ENCODE peak calls at places on chromosomes 7 and 10, in eight cellular contexts. F is iPS DF 6.9; G is body of pancreas; O is right lobe of liver; C is adrenal gland; L is CD8-positive, alpha-beta memory T cell; H is stomach; U is A549. I is an unnamed sample. For H3K9me3, the result is how much of the 10 kb centered on the place peaks cover.

GRCh38 chr10:5557040-5557721 is 32.4 kb downstream of the CALML3 start:
- DNase-seq in H (peak), U (no peak), C (no peak), F (no peak), G (peak), O (no peak), L (no peak), I (peak)

GRCh38 chr7:106870983-106871410 is 5.9 kb downstream of the PIK3CG start:
- DNase-seq in H (no peak), F (no peak), G (no peak), L (no peak), U (no peak), C (no peak), O (no peak), I (no peak)

GRCh38 chr10:72626444-72626754 is 520 bp upstream of the MICU1 start:
- DNase-seq in H (no peak), C (no peak), O (no peak), G (no peak), F (no peak), U (no peak), L (no peak), I (no peak)

GRCh38 chr10:35574924-35575352 is 30.2 kb upstream of the GJD4 start:
- DNase-seq in H (no peak), F (no peak), G (no peak), U (no peak), O (no peak), L (no peak), C (no peak), I (no peak)

GRCh38 chr7:98685541-98685940 is 68.5 kb downstream of the NPTX2 start:
- DNase-seq in U (no peak), H (no peak), G (no peak), L (no peak), F (no peak), O (no peak), C (no peak), I (no peak)

GRCh38 chr10:127850944-127851343 is 41.8 kb downstream of the CLRN3 start:
- DNase-seq in U (no peak), C (no peak), H (no peak), O (no peak), F (no peak), L (no peak), G (no peak), I (no peak)

GRCh38 chr7:110573862-110574528 is 516.9 kb upstream of the LRRN3 start:
- DNase-seq in O (no peak), L (no peak), F (no peak), C (peak), U (peak), H (no peak), G (no peak), I (no peak)

GRCh38 chr10:13961096-13961495 is 369.6 kb downstream of the FRMD4A start:
- DNase-seq in H (no peak), O (no peak), U (no peak), C (no peak), F (no peak), G (no peak), L (no peak), I (no peak)

GRCh38 chr10:82888809-82889455 is 1013.9 kb downstream of the NRG3 start:
- DNase-seq in G (no peak), L (no peak), C (no peak), F (peak), H (no peak), U (no peak), O (no peak), I (no peak)

GRCh38 chr7:127504715-127505114 is 80.7 kb downstream of the GCC1 start:
- DNase-seq in H (no peak), G (peak), L (no peak), O (no peak), F (peak), C (peak), U (no peak), I (no peak)

GRCh38 chr7:92785923-92786322 is 50.5 kb downstream of the CDK6 start:
- DNase-seq in G (no peak), C (peak), L (no peak), O (no peak), H (no peak), F (no peak), U (no peak), I (no peak)

GRCh38 chr10:71467161-71467560 is 70.4 kb downstream of the CDH23 start:
- DNase-seq in H (no peak), U (no peak), C (no peak), F (no peak), L (no peak), O (no peak), G (no peak), I (no peak)

GRCh38 chr10:113690749-113691148 is 11.0 kb downstream of the CASP7 start:
- DNase-seq in U (no peak), H (no peak), L (no peak), G (no peak), F (no peak), C (no peak), O (no peak), I (no peak)

GRCh38 chr10:113691381-113691780 is 11.7 kb downstream of the CASP7 start:
- DNase-seq in F (no peak), L (no peak), G (no peak), H (no peak), U (no peak), C (no peak), O (no peak), I (no peak)

GRCh38 chr10:113689574-113689973 is 9.9 kb downstream of the CASP7 start:
- DNase-seq in L (no peak), O (no peak), C (no peak), G (no peak), U (no peak), F (no peak), H (no peak), I (no peak)

GRCh38 chr10:113687041-113687440 is 7.3 kb downstream of the CASP7 start:
- DNase-seq in H (no peak), L (no peak), C (no peak), F (no peak), U (no peak), O (no peak), G (no peak), I (no peak)

DNA sequence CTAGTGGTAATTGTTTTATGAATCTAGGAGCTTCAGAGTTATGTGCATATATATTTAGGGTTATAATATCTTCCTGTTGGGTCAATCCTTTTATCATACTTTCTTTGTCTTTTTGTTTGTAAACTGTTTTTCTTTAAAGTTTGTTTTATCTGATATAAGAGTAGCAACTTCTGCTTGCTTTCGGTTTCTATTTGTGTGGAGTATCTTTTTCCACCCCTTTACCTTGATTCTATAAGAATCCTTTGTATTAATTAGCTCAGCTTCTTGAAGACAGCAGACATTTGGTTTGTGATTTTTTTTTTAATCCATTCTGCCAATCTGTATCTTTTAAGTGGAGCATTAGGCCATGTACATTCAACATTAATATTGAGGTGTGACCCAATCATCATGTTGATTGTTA is 9.3 kb downstream of the CASP7 start:
- DNase-seq in C (no peak), H (no peak), L (no peak), O (no peak), U (no peak), F (no peak), G (no peak), I (no peak)
- H3K9me3 ChIP-seq in C (under half), H (under half), L (under half), O (under half), U (under half), F (under half), G (under half), I (under half)

DNA sequence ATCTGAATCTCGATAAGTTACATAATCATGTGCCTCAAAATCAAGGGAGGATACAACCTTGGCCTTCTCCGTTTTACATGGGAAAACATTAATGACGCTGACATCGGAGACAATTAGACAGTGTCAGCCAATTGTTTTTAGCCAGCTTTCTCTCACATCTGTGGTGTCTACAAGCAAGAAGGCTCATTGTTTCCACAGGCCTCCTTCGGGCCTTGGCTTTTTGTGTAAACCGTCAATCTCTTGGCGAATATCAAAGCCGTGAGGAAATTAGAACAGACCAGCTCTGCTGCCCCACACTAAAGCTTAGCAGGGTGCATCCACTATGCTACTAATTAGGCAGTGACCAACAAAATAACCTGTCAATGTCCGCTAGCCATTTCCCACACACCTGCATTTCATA is 43.2 kb downstream of the VAX1 start:
- DNase-seq in F (peak), H (no peak), G (no peak), O (no peak), C (no peak), U (no peak), L (no peak), I (no peak)
- H3K4me3 ChIP-seq in F (no peak), H (no peak), G (no peak), O (no peak), C (no peak), U (no peak), L (no peak), I (no peak)

GRCh38 chr10:52436664-52437063 is 122.6 kb downstream of the DKK1 start:
- DNase-seq in F (no peak), H (no peak), C (no peak), G (no peak), U (no peak), L (no peak), O (no peak), I (no peak)
- H3K27ac ChIP-seq in F (no peak), H (no peak), C (no peak), G (no peak), U (peak), L (no peak), O (no peak), I (no peak)

GRCh38 chr7:157618091-157618726 is 281.4 kb downstream of the DNAJB6 start:
- DNase-seq in G (no peak), O (no peak), C (no peak), L (no peak), H (no peak), U (no peak), F (no peak), I (no peak)

GRCh38 chr7:157620616-157621015 is 283.8 kb downstream of the DNAJB6 start:
- DNase-seq in O (no peak), C (no peak), G (no peak), L (no peak), H (no peak), U (no peak), F (no peak), I (peak)

GRCh38 chr7:157618823-157619606 is 282.2 kb downstream of the DNAJB6 start:
- DNase-seq in F (no peak), G (no peak), H (no peak), U (no peak), C (no peak), O (no peak), L (no peak), I (no peak)

GRCh38 chr7:157621131-157621681 is 284.4 kb downstream of the DNAJB6 start:
- DNase-seq in G (no peak), H (no peak), C (no peak), O (no peak), L (no peak), F (no peak), U (no peak), I (peak)

DNA sequence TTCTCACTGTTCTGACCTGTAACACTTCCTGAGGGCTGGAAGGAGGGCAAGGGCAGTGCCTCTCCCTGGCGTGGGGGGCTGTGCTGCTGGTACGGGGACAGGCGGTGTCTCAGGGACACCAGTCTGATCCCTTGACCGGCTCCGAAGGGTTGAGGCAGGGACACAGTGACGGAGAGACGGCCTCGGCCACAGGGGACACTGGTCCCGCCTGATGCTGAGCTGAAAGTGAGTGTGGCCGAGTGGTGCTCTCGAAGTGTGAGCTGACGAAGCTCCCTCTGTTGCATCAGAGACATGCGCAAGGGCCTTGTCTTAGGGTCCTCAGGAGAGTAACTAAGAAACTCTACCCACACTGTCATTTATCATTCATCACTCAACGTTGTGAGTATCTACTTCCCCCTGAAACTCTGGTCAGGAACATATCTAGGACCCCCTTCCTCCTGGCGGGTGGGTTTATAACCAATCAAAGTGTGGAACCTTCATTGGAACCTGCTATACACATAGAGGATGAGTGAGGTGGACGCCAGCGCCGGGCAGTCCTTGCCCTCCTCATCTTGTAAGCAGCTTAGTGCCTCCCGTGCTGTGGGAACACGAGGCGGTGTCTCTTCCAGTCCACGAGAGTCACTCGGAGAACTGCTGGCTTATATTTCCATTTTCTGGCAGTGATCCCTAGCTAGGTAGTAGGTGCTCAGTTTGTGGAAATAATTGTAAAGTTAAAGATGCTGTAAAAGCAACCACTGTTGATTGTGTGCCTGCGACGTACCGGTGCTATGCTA is 283.1 kb downstream of the DNAJB6 start:
- DNase-seq in H (no peak), L (no peak), G (no peak), U (no peak), O (no peak), C (no peak), F (no peak), I (no peak)
- H3K9me3 ChIP-seq in H (under half), L (under half), G (under half), U (under half), O (under half), C (under half), F (under half), I (under half)

GRCh38 chr10:61904711-61905445 is 3.4 kb downstream of the ARID5B start:
- DNase-seq in H (no peak), G (peak), O (no peak), C (peak), F (no peak), L (no peak), U (peak), I (no peak)
- H3K4me3 ChIP-seq in H (no peak), G (no peak), O (no peak), C (no peak), F (no peak), L (peak), U (no peak), I (peak)

I was measured in kidney.